ENCODE peak calls at places on chromosomes 5 and 9, in six cellular contexts. One of them, this sample, is unnamed.

GRCh38 chr9:30722065-30722464 is 1662.4 kb upstream of the ACO1 start:
- DNase-seq in brain microvascular endothelial cell: no peak
- DNase-seq in HCT116: no peak
- DNase-seq in lung: no peak
- DNase-seq in CD8-positive, alpha-beta T cell: no peak
- DNase-seq in Panc1: no peak
- DNase-seq in this sample: no peak

GRCh38 chr5:132500244-132500930 is 9.8 kb upstream of the IRF1 start:
- DNase-seq in Panc1: no peak
- DNase-seq in CD8-positive, alpha-beta T cell: no peak
- DNase-seq in brain microvascular endothelial cell: no peak
- DNase-seq in HCT116: no peak
- DNase-seq in lung: peak; percentile 27
- DNase-seq in this sample: no peak

GRCh38 chr9:116154334-116154975 is 864 bp downstream of the PAPPA start:
- DNase-seq in HCT116: no peak
- DNase-seq in Panc1: no peak
- DNase-seq in CD8-positive, alpha-beta T cell: no peak
- DNase-seq in lung: no peak
- DNase-seq in brain microvascular endothelial cell: no peak
- DNase-seq in this sample: no peak

GRCh38 chr5:36267905-36268304 is 26.2 kb upstream of the NADK2 start:
- DNase-seq in Panc1: no peak
- DNase-seq in HCT116: no peak
- DNase-seq in brain microvascular endothelial cell: no peak
- DNase-seq in CD8-positive, alpha-beta T cell: no peak
- DNase-seq in lung: no peak
- DNase-seq in this sample: no peak

GRCh38 chr9:4061717-4062116 is 238.2 kb downstream of the GLIS3 start:
- DNase-seq in CD8-positive, alpha-beta T cell: no peak
- DNase-seq in brain microvascular endothelial cell: no peak
- DNase-seq in Panc1: no peak
- DNase-seq in HCT116: no peak
- DNase-seq in lung: no peak
- DNase-seq in this sample: no peak

GRCh38 chr5:149445739-149446369 is 66.8 kb upstream of the IL17B start:
- DNase-seq in Panc1: no peak
- DNase-seq in brain microvascular endothelial cell: peak; percentile 92
- DNase-seq in HCT116: no peak
- DNase-seq in lung: no peak
- DNase-seq in CD8-positive, alpha-beta T cell: no peak
- DNase-seq in this sample: peak; percentile 45

GRCh38 chr9:3088166-3088702 is 244.3 kb upstream of the PUM3 start:
- DNase-seq in brain microvascular endothelial cell: no peak
- DNase-seq in CD8-positive, alpha-beta T cell: no peak
- DNase-seq in lung: no peak
- DNase-seq in HCT116: no peak
- DNase-seq in Panc1: no peak
- DNase-seq in this sample: no peak

GRCh38 chr5:150672237-150672883 is 11.3 kb downstream of the MYOZ3 start:
- DNase-seq in lung: no peak
- DNase-seq in CD8-positive, alpha-beta T cell: peak; percentile 20
- DNase-seq in HCT116: no peak
- DNase-seq in brain microvascular endothelial cell: no peak
- DNase-seq in Panc1: no peak
- DNase-seq in this sample: peak; percentile 91

GRCh38 chr9:117720555-117720954 is 16.4 kb downstream of the TLR4 start:
- DNase-seq in CD8-positive, alpha-beta T cell: no peak
- DNase-seq in lung: no peak
- DNase-seq in HCT116: no peak
- DNase-seq in Panc1: no peak
- DNase-seq in brain microvascular endothelial cell: no peak
- DNase-seq in this sample: no peak

GRCh38 chr9:80550181-80550580 is 978.4 kb downstream of the TLE4 start:
- DNase-seq in CD8-positive, alpha-beta T cell: no peak
- DNase-seq in Panc1: no peak
- DNase-seq in HCT116: no peak
- DNase-seq in brain microvascular endothelial cell: no peak
- DNase-seq in lung: no peak
- DNase-seq in this sample: no peak

GRCh38 chr5:76662521-76662920 is 39.3 kb upstream of the F2RL2 start:
- DNase-seq in lung: no peak
- DNase-seq in Panc1: no peak
- DNase-seq in HCT116: no peak
- DNase-seq in CD8-positive, alpha-beta T cell: no peak
- DNase-seq in brain microvascular endothelial cell: no peak
- DNase-seq in this sample: no peak

DNA sequence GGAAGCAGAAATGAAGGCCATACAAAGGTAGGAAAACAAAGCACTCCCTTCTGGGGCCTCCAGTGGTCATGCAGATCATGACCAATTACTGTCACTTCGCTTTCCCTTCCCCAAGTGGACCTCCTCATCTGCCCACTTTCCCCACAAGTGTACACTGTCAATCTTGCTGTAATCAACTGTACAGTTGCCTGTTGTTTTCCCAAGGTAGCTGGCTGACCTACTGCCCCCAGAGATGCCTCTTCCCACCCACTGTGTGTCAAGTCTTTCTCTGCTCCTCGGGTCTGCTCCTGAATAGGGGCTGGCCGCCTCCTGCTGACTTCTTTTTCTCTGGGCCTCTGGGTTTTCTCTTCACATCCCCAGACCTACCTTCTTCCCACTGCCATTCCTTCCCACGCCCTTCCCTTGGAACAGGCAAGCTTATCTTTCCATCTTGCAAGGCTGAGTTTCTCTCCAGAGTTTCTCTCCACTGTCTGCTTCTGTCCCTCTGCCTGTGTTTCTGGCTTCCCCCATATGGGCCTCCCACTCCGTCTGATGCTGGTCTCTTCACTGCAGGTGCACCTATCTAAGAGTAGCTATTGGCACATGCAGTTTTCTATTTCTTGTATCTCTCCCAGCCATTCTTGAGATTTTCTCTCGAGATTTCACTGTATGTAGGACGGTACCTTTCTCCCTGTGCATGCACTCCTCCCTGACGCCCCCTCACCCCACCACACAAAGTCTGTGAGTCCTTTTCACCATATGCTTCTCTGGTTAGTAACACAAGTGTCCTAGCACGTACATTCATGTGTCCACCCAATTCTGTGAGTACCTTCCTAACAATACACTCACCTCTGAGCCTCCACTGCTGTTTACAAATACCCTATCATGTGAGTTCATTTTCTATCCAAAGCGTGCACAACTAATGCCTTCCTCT is 2.3 kb downstream of the ELL2 start:
- DNase-seq in lung: no peak
- DNase-seq in CD8-positive, alpha-beta T cell: no peak
- DNase-seq in Panc1: no peak
- DNase-seq in HCT116: no peak
- DNase-seq in brain microvascular endothelial cell: peak; percentile 15
- DNase-seq in this sample: no peak
- TF ChIP-seq CTCF in lung: no peak
- TF ChIP-seq CTCF in CD8-positive, alpha-beta T cell: no peak
- TF ChIP-seq CTCF in Panc1: no peak
- TF ChIP-seq CTCF in HCT116: no peak
- TF ChIP-seq CTCF in brain microvascular endothelial cell: no peak
- TF ChIP-seq CTCF in this sample: no peak

GRCh38 chr5:110736763-110737162 is 2.0 kb upstream of the SLC25A46 start:
- DNase-seq in brain microvascular endothelial cell: no peak
- DNase-seq in CD8-positive, alpha-beta T cell: no peak
- DNase-seq in HCT116: no peak
- DNase-seq in Panc1: no peak
- DNase-seq in lung: no peak
- DNase-seq in this sample: no peak
- H3K4me3 ChIP-seq in brain microvascular endothelial cell: no peak overlapping the region
- H3K4me3 ChIP-seq in CD8-positive, alpha-beta T cell: no peak overlapping the region
- H3K4me3 ChIP-seq in HCT116: no peak overlapping the region
- H3K4me3 ChIP-seq in Panc1: no peak overlapping the region
- H3K4me3 ChIP-seq in lung: no peak overlapping the region
- H3K4me3 ChIP-seq in this sample: no peak overlapping the region

DNA sequence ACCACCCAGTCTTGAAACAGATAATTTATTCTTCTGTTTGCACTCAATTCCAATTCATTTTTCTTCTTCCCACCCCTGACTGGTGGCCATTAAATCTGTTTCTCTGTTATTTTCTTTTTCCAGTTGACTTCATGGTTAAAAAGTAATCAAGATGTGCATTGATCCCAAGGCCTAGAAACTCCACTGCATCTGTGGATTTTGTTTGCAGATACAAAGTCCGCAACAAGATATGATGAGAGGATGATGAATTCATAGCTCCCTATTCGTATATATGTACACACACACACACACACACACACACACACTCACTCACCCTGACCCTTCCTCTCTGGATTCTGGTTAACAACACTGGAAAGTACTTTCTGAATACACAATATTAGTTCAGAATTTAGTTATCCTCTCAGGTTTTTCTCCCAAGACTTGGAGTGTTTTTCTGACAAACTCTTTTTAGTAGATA is 52.4 kb downstream of the CD180 start:
- DNase-seq in lung: no peak
- DNase-seq in CD8-positive, alpha-beta T cell: no peak
- DNase-seq in brain microvascular endothelial cell: no peak
- DNase-seq in HCT116: no peak
- DNase-seq in Panc1: no peak
- DNase-seq in this sample: no peak
- H3K36me3 ChIP-seq in lung: peaks cover 25% of the 10 kb centered on the region
- H3K36me3 ChIP-seq in CD8-positive, alpha-beta T cell: peaks cover 12% of the 10 kb centered on the region
- H3K36me3 ChIP-seq in brain microvascular endothelial cell: peaks cover 22% of the 10 kb centered on the region
- H3K36me3 ChIP-seq in HCT116: no peaks in the 10 kb centered on the region
- H3K36me3 ChIP-seq in Panc1: no peaks in the 10 kb centered on the region
- H3K36me3 ChIP-seq in this sample: peaks cover 34% of the 10 kb centered on the region

DNA sequence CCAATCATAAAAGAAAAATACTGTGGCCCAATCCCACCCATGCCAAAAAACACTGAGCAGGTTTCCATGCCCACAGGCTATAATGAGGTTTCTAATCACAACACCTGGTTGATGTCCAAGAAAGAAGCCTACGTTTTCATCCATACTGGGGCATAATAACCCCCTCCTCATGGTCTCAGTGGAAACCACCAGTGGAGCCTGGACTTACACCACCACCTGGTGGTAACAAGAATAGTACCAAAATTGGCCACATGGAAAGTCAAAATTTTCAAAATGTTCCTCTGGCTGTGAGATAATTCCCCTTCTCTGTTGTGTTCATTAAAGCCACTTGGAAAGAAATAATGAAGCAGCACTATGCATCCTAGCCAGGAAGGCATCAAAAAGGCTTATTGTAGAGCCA is 687.3 kb upstream of the ST8SIA4 start:
- DNase-seq in HCT116: peak; percentile 12
- DNase-seq in CD8-positive, alpha-beta T cell: no peak
- DNase-seq in Panc1: no peak
- DNase-seq in brain microvascular endothelial cell: no peak
- DNase-seq in lung: no peak
- DNase-seq in this sample: peak; percentile 11
- TF ChIP-seq CTCF in HCT116: peak; percentile 73
- TF ChIP-seq CTCF in CD8-positive, alpha-beta T cell: no peak
- TF ChIP-seq CTCF in Panc1: peak; percentile 35
- TF ChIP-seq CTCF in brain microvascular endothelial cell: peak; percentile 29
- TF ChIP-seq CTCF in lung: no peak
- TF ChIP-seq CTCF in this sample: peak; percentile 40

DNA sequence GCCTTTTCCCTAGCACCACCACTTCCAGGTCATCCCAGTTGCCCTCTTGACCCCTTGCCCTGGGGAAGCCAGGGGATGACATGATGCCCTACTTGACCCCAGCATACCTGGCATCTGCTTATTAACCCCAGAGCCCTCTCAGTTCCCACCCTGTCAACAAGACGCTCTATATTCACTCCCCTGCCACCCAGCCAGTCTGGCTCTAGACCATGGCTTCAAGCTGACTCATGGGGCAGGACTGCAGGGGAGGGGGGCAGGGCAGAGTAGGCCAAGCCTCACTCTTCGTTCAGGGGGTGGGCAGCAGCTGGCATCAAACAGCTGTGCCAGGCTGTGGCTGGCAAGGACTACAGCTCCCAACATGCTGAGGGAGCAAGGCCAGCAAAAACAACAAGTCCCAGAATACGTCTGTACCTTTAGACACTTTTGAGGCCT is 5.3 kb downstream of the ATOSB start:
- DNase-seq in HCT116: no peak
- DNase-seq in CD8-positive, alpha-beta T cell: no peak
- DNase-seq in brain microvascular endothelial cell: peak; percentile 49
- DNase-seq in Panc1: no peak
- DNase-seq in lung: no peak
- DNase-seq in this sample: peak; percentile 61
- H3K4me3 ChIP-seq in HCT116: peak overlapping the region; percentile 74
- H3K4me3 ChIP-seq in CD8-positive, alpha-beta T cell: peak overlapping the region; percentile 64
- H3K4me3 ChIP-seq in brain microvascular endothelial cell: peak overlapping the region; percentile 78
- H3K4me3 ChIP-seq in Panc1: peak overlapping the region; percentile 95
- H3K4me3 ChIP-seq in lung: no peak overlapping the region
- H3K4me3 ChIP-seq in this sample: peak overlapping the region; percentile 73

DNA sequence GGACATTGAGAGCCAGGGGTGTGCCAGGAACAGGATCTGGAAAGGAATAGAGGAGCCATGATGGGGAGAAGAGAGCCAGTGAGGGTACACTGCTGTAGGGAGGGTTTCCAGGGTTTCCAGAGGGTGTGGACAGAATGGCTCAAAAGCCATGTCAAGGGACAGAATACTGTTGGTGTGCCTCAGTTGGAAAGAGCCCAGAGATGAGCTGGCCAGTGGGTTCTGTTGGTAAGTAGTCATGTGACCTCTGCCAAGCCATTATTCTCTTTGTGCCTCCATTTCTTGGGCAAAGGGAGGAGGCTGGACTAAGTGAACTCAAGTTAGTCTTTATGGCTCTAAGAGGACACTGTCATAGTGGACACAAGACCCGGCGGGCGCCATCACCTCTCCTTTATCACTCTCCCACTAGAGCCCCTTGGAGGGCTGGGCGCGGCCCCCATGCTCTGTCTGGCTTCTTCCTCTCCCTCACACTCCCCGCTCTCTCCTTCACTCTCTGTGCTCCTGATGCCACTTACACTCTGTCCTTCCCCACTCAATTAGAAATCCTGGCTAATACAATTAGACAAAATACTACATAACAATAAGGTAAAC is 20.1 kb downstream of the ADCY2 start:
- DNase-seq in HCT116: no peak
- DNase-seq in Panc1: no peak
- DNase-seq in lung: no peak
- DNase-seq in brain microvascular endothelial cell: no peak
- DNase-seq in CD8-positive, alpha-beta T cell: no peak
- DNase-seq in this sample: no peak
- H3K36me3 ChIP-seq in HCT116: no peaks in the 10 kb centered on the region
- H3K36me3 ChIP-seq in Panc1: no peaks in the 10 kb centered on the region
- H3K36me3 ChIP-seq in lung: no peaks in the 10 kb centered on the region
- H3K36me3 ChIP-seq in brain microvascular endothelial cell: no peaks in the 10 kb centered on the region
- H3K36me3 ChIP-seq in CD8-positive, alpha-beta T cell: no peaks in the 10 kb centered on the region
- H3K36me3 ChIP-seq in this sample: no peaks in the 10 kb centered on the region

GRCh38 chr5:8864053-8864452 is 681.8 kb downstream of the SEMA5A start:
- DNase-seq in CD8-positive, alpha-beta T cell: no peak
- DNase-seq in HCT116: no peak
- DNase-seq in Panc1: no peak
- DNase-seq in brain microvascular endothelial cell: no peak
- DNase-seq in lung: no peak
- DNase-seq in this sample: peak; percentile 55
- TF ChIP-seq CTCF in CD8-positive, alpha-beta T cell: no peak
- TF ChIP-seq CTCF in HCT116: no peak
- TF ChIP-seq CTCF in Panc1: no peak
- TF ChIP-seq CTCF in brain microvascular endothelial cell: peak; percentile 76
- TF ChIP-seq CTCF in lung: no peak
- TF ChIP-seq CTCF in this sample: peak; percentile 82